ENCODE peak calls at places on chromosomes 4 and X, in ten cellular contexts. One of them, this sample, is unnamed.
A peak's percentile ranks its signal among the peaks of the same experiment; 100 is the strongest.

GRCh38 chr4:153114771-153115321 is 89.4 kb upstream of the TRIM2 start:
- DNase-seq in cardiac muscle cell: peak; percentile 69
- DNase-seq in lower lobe of right lung: no peak
- DNase-seq in tibial nerve: no peak
- DNase-seq in Caco-2: no peak
- DNase-seq in A673: no peak
- DNase-seq in aorta: peak; percentile 59
- DNase-seq in neural progenitor cell: no peak
- DNase-seq in left ventricle myocardium inferior: no peak
- DNase-seq in endodermal cell: no peak
- DNase-seq in this sample: no peak

GRCh38 chrX:130109429-130110378 is 593 bp downstream of the ELF4 start:
- DNase-seq in A673: peak; percentile 17
- DNase-seq in lower lobe of right lung: peak; percentile 48
- DNase-seq in aorta: no peak
- DNase-seq in cardiac muscle cell: no peak
- DNase-seq in endodermal cell: peak; percentile 62
- DNase-seq in tibial nerve: no peak
- DNase-seq in left ventricle myocardium inferior: no peak
- DNase-seq in Caco-2: no peak
- DNase-seq in neural progenitor cell: peak; percentile 30
- DNase-seq in this sample: no peak

GRCh38 chrX:16826207-16826606 is 39.9 kb downstream of the TXLNG start:
- DNase-seq in neural progenitor cell: peak; percentile 36
- DNase-seq in Caco-2: no peak
- DNase-seq in aorta: no peak
- DNase-seq in A673: peak; percentile 71
- DNase-seq in lower lobe of right lung: no peak
- DNase-seq in cardiac muscle cell: peak; percentile 65
- DNase-seq in endodermal cell: no peak
- DNase-seq in left ventricle myocardium inferior: no peak
- DNase-seq in tibial nerve: no peak
- DNase-seq in this sample: no peak

GRCh38 chrX:71095971-71096701 is 485 bp downstream of the FOXO4 start:
- DNase-seq in endodermal cell: no peak
- DNase-seq in cardiac muscle cell: no peak
- DNase-seq in left ventricle myocardium inferior: no peak
- DNase-seq in neural progenitor cell: peak; percentile 58
- DNase-seq in lower lobe of right lung: no peak
- DNase-seq in aorta: no peak
- DNase-seq in tibial nerve: peak; percentile 53
- DNase-seq in A673: no peak
- DNase-seq in Caco-2: no peak
- DNase-seq in this sample: no peak

GRCh38 chrX:110341189-110342035 is 17.2 kb upstream of the RTL9 start:
- DNase-seq in aorta: no peak
- DNase-seq in left ventricle myocardium inferior: no peak
- DNase-seq in neural progenitor cell: no peak
- DNase-seq in lower lobe of right lung: no peak
- DNase-seq in A673: peak; percentile 21
- DNase-seq in Caco-2: no peak
- DNase-seq in cardiac muscle cell: peak; percentile 74
- DNase-seq in tibial nerve: no peak
- DNase-seq in endodermal cell: no peak
- DNase-seq in this sample: no peak

GRCh38 chrX:70479970-70480659 is 35.5 kb downstream of the DLG3 start:
- DNase-seq in left ventricle myocardium inferior: no peak
- DNase-seq in tibial nerve: no peak
- DNase-seq in neural progenitor cell: peak; percentile 45
- DNase-seq in aorta: no peak
- DNase-seq in endodermal cell: peak; percentile 58
- DNase-seq in A673: no peak
- DNase-seq in lower lobe of right lung: no peak
- DNase-seq in Caco-2: no peak
- DNase-seq in cardiac muscle cell: peak; percentile 54
- DNase-seq in this sample: no peak

GRCh38 chr4:121951570-121952110 is at the start of gene TRPC3:
- DNase-seq in endodermal cell: peak; percentile 74
- DNase-seq in A673: peak; percentile 30
- DNase-seq in tibial nerve: no peak
- DNase-seq in cardiac muscle cell: peak; percentile 23
- DNase-seq in Caco-2: no peak
- DNase-seq in lower lobe of right lung: peak; percentile 54
- DNase-seq in left ventricle myocardium inferior: peak; percentile 23
- DNase-seq in neural progenitor cell: peak; percentile 67
- DNase-seq in aorta: peak; percentile 50
- DNase-seq in this sample: no peak

GRCh38 chr4:10083861-10084641 is 32.5 kb downstream of the WDR1 start:
- DNase-seq in aorta: peak; percentile 48
- DNase-seq in tibial nerve: no peak
- DNase-seq in neural progenitor cell: no peak
- DNase-seq in cardiac muscle cell: no peak
- DNase-seq in A673: no peak
- DNase-seq in Caco-2: peak; percentile 12
- DNase-seq in endodermal cell: no peak
- DNase-seq in lower lobe of right lung: peak; percentile 44
- DNase-seq in left ventricle myocardium inferior: peak; percentile 39
- DNase-seq in this sample: peak; percentile 68

GRCh38 chr4:152451496-152451895 is 84.4 kb downstream of the FBXW7 start:
- DNase-seq in left ventricle myocardium inferior: no peak
- DNase-seq in neural progenitor cell: no peak
- DNase-seq in Caco-2: no peak
- DNase-seq in aorta: no peak
- DNase-seq in endodermal cell: no peak
- DNase-seq in A673: no peak
- DNase-seq in lower lobe of right lung: no peak
- DNase-seq in cardiac muscle cell: no peak
- DNase-seq in tibial nerve: no peak
- DNase-seq in this sample: no peak

GRCh38 chrX:27890611-27891010 is 82.8 kb downstream of the MAGEB10 start:
- DNase-seq in neural progenitor cell: no peak
- DNase-seq in cardiac muscle cell: peak; percentile 60
- DNase-seq in Caco-2: no peak
- DNase-seq in left ventricle myocardium inferior: no peak
- DNase-seq in endodermal cell: no peak
- DNase-seq in tibial nerve: no peak
- DNase-seq in lower lobe of right lung: no peak
- DNase-seq in aorta: no peak
- DNase-seq in A673: peak; percentile 12
- DNase-seq in this sample: no peak

DNA sequence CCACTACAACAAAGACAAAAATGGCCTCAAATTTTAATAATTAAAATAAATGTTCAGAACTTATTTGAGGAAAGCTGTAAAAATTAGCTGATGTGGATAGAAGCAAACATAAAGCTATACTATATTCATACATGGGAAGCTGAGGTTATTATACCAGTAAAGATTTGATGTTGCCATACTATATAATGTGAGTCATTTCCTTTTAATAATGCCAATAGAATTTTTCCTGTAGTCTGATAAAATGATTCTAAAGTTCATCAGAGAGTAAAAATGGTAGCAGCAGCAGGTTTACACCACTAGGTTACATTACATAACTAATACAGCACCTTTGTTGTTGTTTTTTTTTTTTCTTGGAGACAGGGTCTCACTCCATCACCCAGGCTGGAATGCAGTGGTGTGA is 45.5 kb upstream of the CYP2U1 start:
- DNase-seq in Caco-2: no peak
- DNase-seq in tibial nerve: no peak
- DNase-seq in left ventricle myocardium inferior: no peak
- DNase-seq in aorta: no peak
- DNase-seq in neural progenitor cell: no peak
- DNase-seq in lower lobe of right lung: no peak
- DNase-seq in endodermal cell: no peak
- DNase-seq in A673: no peak
- DNase-seq in cardiac muscle cell: no peak
- DNase-seq in this sample: no peak
- H3K9me3 ChIP-seq in Caco-2: peaks cover 25% of the 10 kb centered on the region
- H3K9me3 ChIP-seq in tibial nerve: no peaks in the 10 kb centered on the region
- H3K9me3 ChIP-seq in left ventricle myocardium inferior: peaks cover 25% of the 10 kb centered on the region
- H3K9me3 ChIP-seq in aorta: no peaks in the 10 kb centered on the region
- H3K9me3 ChIP-seq in neural progenitor cell: peaks cover 30% of the 10 kb centered on the region
- H3K9me3 ChIP-seq in lower lobe of right lung: peaks cover 9% of the 10 kb centered on the region
- H3K9me3 ChIP-seq in endodermal cell: peaks cover 53% of the 10 kb centered on the region
- H3K9me3 ChIP-seq in A673: peaks cover 14% of the 10 kb centered on the region
- H3K9me3 ChIP-seq in cardiac muscle cell: no peaks in the 10 kb centered on the region
- H3K9me3 ChIP-seq in this sample: peaks cover 19% of the 10 kb centered on the region

GRCh38 chr4:79107014-79107413 is 167.8 kb upstream of the PAQR3 start:
- DNase-seq in A673: no peak
- DNase-seq in Caco-2: no peak
- DNase-seq in left ventricle myocardium inferior: no peak
- DNase-seq in tibial nerve: no peak
- DNase-seq in lower lobe of right lung: no peak
- DNase-seq in endodermal cell: no peak
- DNase-seq in neural progenitor cell: no peak
- DNase-seq in cardiac muscle cell: no peak
- DNase-seq in aorta: no peak
- DNase-seq in this sample: no peak
- H3K36me3 ChIP-seq in A673: no peaks in the 10 kb centered on the region
- H3K36me3 ChIP-seq in Caco-2: no peaks in the 10 kb centered on the region
- H3K36me3 ChIP-seq in left ventricle myocardium inferior: no peaks in the 10 kb centered on the region
- H3K36me3 ChIP-seq in tibial nerve: peaks cover 3% of the 10 kb centered on the region
- H3K36me3 ChIP-seq in lower lobe of right lung: no peaks in the 10 kb centered on the region
- H3K36me3 ChIP-seq in endodermal cell: no peaks in the 10 kb centered on the region
- H3K36me3 ChIP-seq in neural progenitor cell: no peaks in the 10 kb centered on the region
- H3K36me3 ChIP-seq in cardiac muscle cell: no peaks in the 10 kb centered on the region
- H3K36me3 ChIP-seq in aorta: no peaks in the 10 kb centered on the region
- H3K36me3 ChIP-seq in this sample: no peaks in the 10 kb centered on the region

DNA sequence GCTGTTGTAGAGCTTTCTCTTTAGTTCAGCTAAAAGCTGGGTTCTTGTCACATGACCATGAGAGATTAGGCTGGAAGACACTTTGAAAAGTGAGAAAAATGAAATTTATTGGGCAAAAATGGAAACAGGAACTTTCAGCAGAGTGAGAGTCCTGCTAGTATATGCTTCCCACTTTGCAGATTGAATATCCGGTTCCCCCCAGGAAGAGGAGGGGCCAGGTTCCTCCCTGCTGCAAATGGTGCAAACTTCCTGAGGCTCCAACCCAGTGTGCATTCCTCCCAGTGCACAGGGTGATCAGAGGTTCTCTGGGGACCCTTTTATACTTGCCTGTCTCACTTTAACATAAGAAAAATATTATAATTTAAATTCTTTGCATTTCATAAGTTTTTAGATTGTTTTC is 119.9 kb upstream of the SPIN4 start:
- DNase-seq in Caco-2: no peak
- DNase-seq in aorta: no peak
- DNase-seq in lower lobe of right lung: no peak
- DNase-seq in A673: no peak
- DNase-seq in cardiac muscle cell: no peak
- DNase-seq in endodermal cell: no peak
- DNase-seq in left ventricle myocardium inferior: no peak
- DNase-seq in tibial nerve: no peak
- DNase-seq in neural progenitor cell: no peak
- DNase-seq in this sample: no peak
- H3K9me3 ChIP-seq in Caco-2: no peaks in the 10 kb centered on the region
- H3K9me3 ChIP-seq in aorta: peaks cover 2% of the 10 kb centered on the region
- H3K9me3 ChIP-seq in lower lobe of right lung: peaks cover 18% of the 10 kb centered on the region
- H3K9me3 ChIP-seq in A673: peaks cover 43% of the 10 kb centered on the region
- H3K9me3 ChIP-seq in cardiac muscle cell: no peaks in the 10 kb centered on the region
- H3K9me3 ChIP-seq in endodermal cell: peaks cover 59% of the 10 kb centered on the region
- H3K9me3 ChIP-seq in left ventricle myocardium inferior: peaks cover 41% of the 10 kb centered on the region
- H3K9me3 ChIP-seq in tibial nerve: peaks cover 51% of the 10 kb centered on the region
- H3K9me3 ChIP-seq in neural progenitor cell: peaks cover 23% of the 10 kb centered on the region
- H3K9me3 ChIP-seq in this sample: no peaks in the 10 kb centered on the region

DNA sequence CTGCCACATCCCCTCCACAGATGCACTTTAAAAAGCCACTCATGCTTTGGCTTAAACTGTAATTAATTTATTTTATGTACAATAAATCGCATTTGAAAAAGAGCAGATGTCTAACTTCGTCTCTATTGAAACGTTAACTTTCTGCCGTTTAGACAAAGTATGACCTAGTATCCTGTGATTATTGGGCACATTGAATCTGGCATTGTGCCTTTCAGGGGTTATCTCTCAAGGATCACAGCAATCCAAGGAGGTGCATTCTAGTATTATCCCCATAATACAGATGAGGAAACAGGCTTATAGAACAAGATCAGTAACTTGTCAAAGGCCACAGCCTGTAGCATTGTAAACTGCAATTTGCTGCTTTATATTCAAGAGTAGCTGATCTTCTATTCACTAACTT is 4.6 kb downstream of the RASL11B start:
- DNase-seq in Caco-2: no peak
- DNase-seq in left ventricle myocardium inferior: no peak
- DNase-seq in lower lobe of right lung: no peak
- DNase-seq in aorta: no peak
- DNase-seq in cardiac muscle cell: no peak
- DNase-seq in neural progenitor cell: no peak
- DNase-seq in A673: no peak
- DNase-seq in endodermal cell: no peak
- DNase-seq in tibial nerve: no peak
- DNase-seq in this sample: no peak
- H3K36me3 ChIP-seq in Caco-2: peaks cover 1% of the 10 kb centered on the region
- H3K36me3 ChIP-seq in left ventricle myocardium inferior: no peaks in the 10 kb centered on the region
- H3K36me3 ChIP-seq in lower lobe of right lung: no peaks in the 10 kb centered on the region
- H3K36me3 ChIP-seq in aorta: peaks cover 5% of the 10 kb centered on the region
- H3K36me3 ChIP-seq in cardiac muscle cell: peaks cover 16% of the 10 kb centered on the region
- H3K36me3 ChIP-seq in neural progenitor cell: no peaks in the 10 kb centered on the region
- H3K36me3 ChIP-seq in A673: no peaks in the 10 kb centered on the region
- H3K36me3 ChIP-seq in endodermal cell: peaks cover 39% of the 10 kb centered on the region
- H3K36me3 ChIP-seq in tibial nerve: peaks cover 5% of the 10 kb centered on the region
- H3K36me3 ChIP-seq in this sample: no peaks in the 10 kb centered on the region

GRCh38 chr4:8744083-8744805 is 127.4 kb downstream of the HMX1 start:
- DNase-seq in endodermal cell: peak; percentile 52
- DNase-seq in cardiac muscle cell: no peak
- DNase-seq in left ventricle myocardium inferior: no peak
- DNase-seq in tibial nerve: no peak
- DNase-seq in lower lobe of right lung: peak; percentile 21
- DNase-seq in Caco-2: no peak
- DNase-seq in neural progenitor cell: no peak
- DNase-seq in A673: no peak
- DNase-seq in aorta: peak; percentile 18
- DNase-seq in this sample: no peak
- H3K9me3 ChIP-seq in endodermal cell: no peaks in the 10 kb centered on the region
- H3K9me3 ChIP-seq in cardiac muscle cell: no peaks in the 10 kb centered on the region
- H3K9me3 ChIP-seq in left ventricle myocardium inferior: no peaks in the 10 kb centered on the region
- H3K9me3 ChIP-seq in tibial nerve: no peaks in the 10 kb centered on the region
- H3K9me3 ChIP-seq in lower lobe of right lung: no peaks in the 10 kb centered on the region
- H3K9me3 ChIP-seq in Caco-2: no peaks in the 10 kb centered on the region
- H3K9me3 ChIP-seq in neural progenitor cell: no peaks in the 10 kb centered on the region
- H3K9me3 ChIP-seq in A673: no peaks in the 10 kb centered on the region
- H3K9me3 ChIP-seq in aorta: no peaks in the 10 kb centered on the region
- H3K9me3 ChIP-seq in this sample: no peaks in the 10 kb centered on the region

This sample was measured in heart left ventricle.